ENCODE peak calls at places on chromosomes 16 and 17, in ten cellular contexts. X is nucleus accumbens; A is activated T-helper 9 cell treated with anti-CD3 and anti-CD28 coated beads, Interleukin-2, amount 50 U/mL, for 16 hours; G is NCI-H774; T is stomach; F is neuronal stem cell; Q is EL; Z is brain microvascular endothelial cell; W is germinal center; M is endodermal cell. N is an unnamed sample.

GRCh38 chr17:33381201-33381600 is 88.1 kb upstream of the ASIC2 start:
- DNase-seq in X (no peak), A (no peak), G (no peak), T (no peak), F (no peak), Q (no peak), Z (no peak), W (no peak), M (peak; percentile 79), N (no peak)

GRCh38 chr16:87956771-87957279 is 5.6 kb downstream of the BANP start:
- DNase-seq in X (no peak), A (no peak), G (no peak), T (no peak), F (no peak), Q (peak; percentile 32), Z (peak; percentile 40), W (no peak), M (peak; percentile 48), N (no peak)

GRCh38 chr17:58006563-58006923 is 503 bp downstream of the SRSF1 start:
- DNase-seq in X (peak; percentile 42), A (peak; percentile 51), G (peak; percentile 54), T (peak; percentile 73), F (no peak), Q (peak; percentile 74), Z (peak; percentile 69), W (peak; percentile 38), M (peak; percentile 83), N (peak; percentile 65)

GRCh38 chr16:9184354-9184690 is 92.9 kb downstream of the HAPSTR1 start:
- DNase-seq in X (no peak), A (no peak), G (no peak), T (no peak), F (no peak), Q (no peak), Z (no peak), W (no peak), M (no peak), N (no peak)

GRCh38 chr16:84725481-84726078 is 25.8 kb downstream of the USP10 start:
- DNase-seq in X (no peak), A (no peak), G (no peak), T (no peak), F (no peak), Q (no peak), Z (no peak), W (no peak), M (peak; percentile 82), N (no peak)

GRCh38 chr17:80124351-80124981 is 22.5 kb downstream of the EIF4A3 start:
- DNase-seq in X (no peak), A (no peak), G (no peak), T (peak; percentile 27), F (peak; percentile 36), Q (peak; percentile 29), Z (no peak), W (no peak), M (peak; percentile 94), N (no peak)

GRCh38 chr16:80288616-80289015 is 252.2 kb upstream of the DYNLRB2 start:
- DNase-seq in X (no peak), A (no peak), G (no peak), T (no peak), F (no peak), Q (no peak), Z (no peak), W (no peak), M (no peak), N (no peak)

GRCh38 chr17:42171831-42172230 is 9.1 kb downstream of the KCNH4 start:
- DNase-seq in X (no peak), A (no peak), G (no peak), T (no peak), F (no peak), Q (no peak), Z (no peak), W (no peak), M (peak; percentile 75), N (no peak)

GRCh38 chr16:66695935-66696668 is 441 bp downstream of the CMTM4 start:
- DNase-seq in X (no peak), A (peak; percentile 6), G (no peak), T (peak; percentile 73), F (peak; percentile 6), Q (no peak), Z (no peak), W (no peak), M (peak; percentile 84), N (no peak)

GRCh38 chr16:81321039-81321438 is 6.3 kb downstream of the GAN start:
- DNase-seq in X (no peak), A (no peak), G (no peak), T (no peak), F (no peak), Q (no peak), Z (no peak), W (no peak), M (no peak), N (no peak)

N was measured in stromal cell of bone marrow.